ENCODE peak calls at places on chromosomes 16 and 17, in nine cellular contexts. One of them, this sample, is unnamed.

GRCh38 chr17:15966879-15967248 is 21.9 kb downstream of the ADORA2B start:
- DNase-seq in CD8-positive, alpha-beta T cell: no peak
- DNase-seq in EH: no peak
- DNase-seq in NCI-H460: no peak
- DNase-seq in putamen: no peak
- DNase-seq in HL-60: no peak
- DNase-seq in epithelial cell of proximal tubule: no peak
- DNase-seq in stimulated activated CD4-positive, alpha-beta T cell treated with anti-CD3 and anti-CD28 coated beads, TNF-alpha, amount 100 ng/mL, for 48 hours: no peak
- DNase-seq in GM19239: no peak
- DNase-seq in this sample: no peak

GRCh38 chr16:80147021-80147680 is 393.6 kb upstream of the DYNLRB2 start:
- DNase-seq in CD8-positive, alpha-beta T cell: no peak
- DNase-seq in EH: peak; percentile 70
- DNase-seq in NCI-H460: no peak
- DNase-seq in putamen: no peak
- DNase-seq in HL-60: no peak
- DNase-seq in epithelial cell of proximal tubule: no peak
- DNase-seq in stimulated activated CD4-positive, alpha-beta T cell treated with anti-CD3 and anti-CD28 coated beads, TNF-alpha, amount 100 ng/mL, for 48 hours: no peak
- DNase-seq in GM19239: no peak
- DNase-seq in this sample: no peak

GRCh38 chr17:3963214-3964201 is 729 bp downstream of the ATP2A3 start:
- DNase-seq in CD8-positive, alpha-beta T cell: peak; percentile 75
- DNase-seq in EH: no peak
- DNase-seq in NCI-H460: no peak
- DNase-seq in putamen: no peak
- DNase-seq in HL-60: no peak
- DNase-seq in epithelial cell of proximal tubule: no peak
- DNase-seq in stimulated activated CD4-positive, alpha-beta T cell treated with anti-CD3 and anti-CD28 coated beads, TNF-alpha, amount 100 ng/mL, for 48 hours: peak; percentile 14
- DNase-seq in GM19239: peak; percentile 64
- DNase-seq in this sample: no peak

GRCh38 chr17:234163-235047 is 53.0 kb upstream of the DOC2B start:
- DNase-seq in CD8-positive, alpha-beta T cell: no peak
- DNase-seq in EH: no peak
- DNase-seq in NCI-H460: no peak
- DNase-seq in putamen: peak; percentile 33
- DNase-seq in HL-60: no peak
- DNase-seq in epithelial cell of proximal tubule: no peak
- DNase-seq in stimulated activated CD4-positive, alpha-beta T cell treated with anti-CD3 and anti-CD28 coated beads, TNF-alpha, amount 100 ng/mL, for 48 hours: no peak
- DNase-seq in GM19239: no peak
- DNase-seq in this sample: no peak

GRCh38 chr17:49696233-49696761 is 11.5 kb downstream of the SLC35B1 start:
- DNase-seq in CD8-positive, alpha-beta T cell: peak; percentile 62
- DNase-seq in EH: no peak
- DNase-seq in NCI-H460: no peak
- DNase-seq in putamen: no peak
- DNase-seq in HL-60: no peak
- DNase-seq in epithelial cell of proximal tubule: no peak
- DNase-seq in stimulated activated CD4-positive, alpha-beta T cell treated with anti-CD3 and anti-CD28 coated beads, TNF-alpha, amount 100 ng/mL, for 48 hours: peak; percentile 52
- DNase-seq in GM19239: no peak
- DNase-seq in this sample: no peak

GRCh38 chr17:51734462-51734861 is 424.1 kb downstream of the CA10 start:
- DNase-seq in CD8-positive, alpha-beta T cell: no peak
- DNase-seq in EH: no peak
- DNase-seq in NCI-H460: no peak
- DNase-seq in putamen: no peak
- DNase-seq in HL-60: no peak
- DNase-seq in epithelial cell of proximal tubule: no peak
- DNase-seq in stimulated activated CD4-positive, alpha-beta T cell treated with anti-CD3 and anti-CD28 coated beads, TNF-alpha, amount 100 ng/mL, for 48 hours: no peak
- DNase-seq in GM19239: peak; percentile 8
- DNase-seq in this sample: peak; percentile 27

GRCh38 chr16:83501481-83501880 is 306.3 kb upstream of the HSBP1 start:
- DNase-seq in CD8-positive, alpha-beta T cell: no peak
- DNase-seq in EH: peak; percentile 32
- DNase-seq in NCI-H460: no peak
- DNase-seq in putamen: no peak
- DNase-seq in HL-60: no peak
- DNase-seq in epithelial cell of proximal tubule: no peak
- DNase-seq in stimulated activated CD4-positive, alpha-beta T cell treated with anti-CD3 and anti-CD28 coated beads, TNF-alpha, amount 100 ng/mL, for 48 hours: no peak
- DNase-seq in GM19239: no peak
- DNase-seq in this sample: no peak

GRCh38 chr17:39622380-39623006 is 4.3 kb upstream of the PPP1R1B start:
- DNase-seq in CD8-positive, alpha-beta T cell: no peak
- DNase-seq in EH: no peak
- DNase-seq in NCI-H460: peak; percentile 31
- DNase-seq in putamen: no peak
- DNase-seq in HL-60: no peak
- DNase-seq in epithelial cell of proximal tubule: no peak
- DNase-seq in stimulated activated CD4-positive, alpha-beta T cell treated with anti-CD3 and anti-CD28 coated beads, TNF-alpha, amount 100 ng/mL, for 48 hours: peak; percentile 30
- DNase-seq in GM19239: no peak
- DNase-seq in this sample: no peak

GRCh38 chr16:85878875-85879274 is 20.1 kb upstream of the IRF8 start:
- DNase-seq in CD8-positive, alpha-beta T cell: no peak
- DNase-seq in EH: peak; percentile 86
- DNase-seq in NCI-H460: no peak
- DNase-seq in putamen: no peak
- DNase-seq in HL-60: no peak
- DNase-seq in epithelial cell of proximal tubule: peak; percentile 97
- DNase-seq in stimulated activated CD4-positive, alpha-beta T cell treated with anti-CD3 and anti-CD28 coated beads, TNF-alpha, amount 100 ng/mL, for 48 hours: no peak
- DNase-seq in GM19239: no peak
- DNase-seq in this sample: no peak